ENCODE peak calls at places on chromosome 13, in four cellular contexts. I is AG09319, A is AG09309, P is iris pigment epithelial cell. S is an unnamed sample.

GRCh38 chr13:39616087-39616694 is 13.2 kb upstream of the LHFPL6 start:
- DNase-seq in P (peak), A (no peak), I (no peak), S (no peak)

GRCh38 chr13:59522652-59523051 is 641.1 kb downstream of the DIAPH3 start:
- DNase-seq in A (no peak), P (no peak), I (no peak), S (no peak)

GRCh38 chr13:52845766-52846566 is 2.5 kb downstream of the PCDH8 start:
- DNase-seq in A (no peak), I (no peak), P (peak), S (no peak)

GRCh38 chr13:98273824-98274786 is 97.0 kb upstream of the RNF113B start:
- DNase-seq in A (no peak), P (no peak), I (no peak), S (no peak)

GRCh38 chr13:100045355-100045754 is 43.5 kb upstream of the PCCA start:
- DNase-seq in A (no peak), P (no peak), I (no peak), S (no peak)

GRCh38 chr13:50512602-50513527 is 330.6 kb downstream of the DLEU7 start:
- DNase-seq in A (no peak), P (peak), I (no peak), S (no peak)

GRCh38 chr13:113586661-113587479 is 2.3 kb downstream of the TFDP1 start:
- DNase-seq in I (no peak), P (no peak), A (no peak), S (no peak)

GRCh38 chr13:112457081-112457480 is 80.9 kb downstream of the SPACA7 start:
- DNase-seq in A (no peak), P (no peak), I (no peak), S (no peak)

GRCh38 chr13:99104396-99104795 is 96.3 kb upstream of the UBAC2 start:
- DNase-seq in I (no peak), P (no peak), A (no peak), S (no peak)

GRCh38 chr13:22735381-22735995 is 445.3 kb upstream of the SGCG start:
- DNase-seq in A (no peak), P (no peak), I (no peak), S (no peak)

GRCh38 chr13:28313579-28313978 is 175.2 kb downstream of the PAN3 start:
- DNase-seq in P (peak), I (no peak), A (no peak), S (no peak)